ENCODE peak calls at places on chromosome 21, in four cellular contexts. One of them, this sample, is unnamed.

GRCh38 chr21:42515708-42516502 is 2.3 kb downstream of the SLC37A1 start:
- DNase-seq in mucosa of descending colon: no peak
- DNase-seq in T-helper 17 cell: no peak
- DNase-seq in heart left ventricle: no peak
- DNase-seq in this sample: no peak

GRCh38 chr21:20276377-20276776 is 721.8 kb upstream of the NCAM2 start:
- DNase-seq in mucosa of descending colon: no peak
- DNase-seq in T-helper 17 cell: no peak
- DNase-seq in heart left ventricle: no peak
- DNase-seq in this sample: no peak

GRCh38 chr21:38268859-38269566 is 12.2 kb downstream of the KCNJ15 start:
- DNase-seq in mucosa of descending colon: no peak
- DNase-seq in T-helper 17 cell: no peak
- DNase-seq in heart left ventricle: no peak
- DNase-seq in this sample: no peak

GRCh38 chr21:28148400-28149064 is 844.1 kb downstream of the LTN1 start:
- DNase-seq in mucosa of descending colon: no peak
- DNase-seq in T-helper 17 cell: no peak
- DNase-seq in heart left ventricle: peak; percentile 29
- DNase-seq in this sample: no peak

GRCh38 chr21:31190516-31190915 is 152.2 kb upstream of the KRTAP19-8 start:
- DNase-seq in mucosa of descending colon: no peak
- DNase-seq in T-helper 17 cell: no peak
- DNase-seq in heart left ventricle: no peak
- DNase-seq in this sample: no peak

GRCh38 chr21:46227811-46228344 is 696 bp downstream of the LSS start:
- DNase-seq in mucosa of descending colon: no peak
- DNase-seq in T-helper 17 cell: no peak
- DNase-seq in heart left ventricle: no peak
- DNase-seq in this sample: no peak

GRCh38 chr21:15638856-15639549 is 90.8 kb upstream of the USP25 start:
- DNase-seq in mucosa of descending colon: no peak
- DNase-seq in T-helper 17 cell: no peak
- DNase-seq in heart left ventricle: no peak
- DNase-seq in this sample: no peak

GRCh38 chr21:26107439-26107838 is 63.1 kb downstream of the APP start:
- DNase-seq in mucosa of descending colon: no peak
- DNase-seq in T-helper 17 cell: no peak
- DNase-seq in heart left ventricle: no peak
- DNase-seq in this sample: no peak

GRCh38 chr21:38569733-38570132 is 71.5 kb upstream of the ERG start:
- DNase-seq in mucosa of descending colon: no peak
- DNase-seq in T-helper 17 cell: no peak
- DNase-seq in heart left ventricle: no peak
- DNase-seq in this sample: no peak

GRCh38 chr21:31408306-31409088 is 64.4 kb upstream of the TIAM1 start:
- DNase-seq in mucosa of descending colon: no peak
- DNase-seq in T-helper 17 cell: no peak
- DNase-seq in heart left ventricle: no peak
- DNase-seq in this sample: no peak

GRCh38 chr21:15772654-15773053 is 42.9 kb downstream of the USP25 start:
- DNase-seq in mucosa of descending colon: no peak
- DNase-seq in T-helper 17 cell: no peak
- DNase-seq in heart left ventricle: no peak
- DNase-seq in this sample: no peak

GRCh38 chr21:31343680-31344480 is at the start of gene TIAM1:
- DNase-seq in mucosa of descending colon: no peak
- DNase-seq in T-helper 17 cell: no peak
- DNase-seq in heart left ventricle: peak; percentile 75
- DNase-seq in this sample: no peak

GRCh38 chr21:39441502-39442475 is 3.8 kb downstream of the LCA5L start:
- DNase-seq in mucosa of descending colon: no peak
- DNase-seq in T-helper 17 cell: no peak
- DNase-seq in heart left ventricle: no peak
- DNase-seq in this sample: no peak

GRCh38 chr21:20882462-20883415 is 115.5 kb upstream of the NCAM2 start:
- DNase-seq in mucosa of descending colon: no peak
- DNase-seq in T-helper 17 cell: no peak
- DNase-seq in heart left ventricle: no peak
- DNase-seq in this sample: no peak

GRCh38 chr21:44421901-44422840 is 33.1 kb upstream of the LRRC3 start:
- DNase-seq in mucosa of descending colon: peak; percentile 17
- DNase-seq in T-helper 17 cell: peak; percentile 1
- DNase-seq in heart left ventricle: no peak
- DNase-seq in this sample: no peak

GRCh38 chr21:32599146-32599925 is 12.8 kb downstream of the CFAP298 start:
- DNase-seq in mucosa of descending colon: no peak
- DNase-seq in T-helper 17 cell: no peak
- DNase-seq in heart left ventricle: no peak
- DNase-seq in this sample: no peak

GRCh38 chr21:32209580-32209979 is 69.3 kb downstream of the MIS18A start:
- DNase-seq in mucosa of descending colon: no peak
- DNase-seq in T-helper 17 cell: no peak
- DNase-seq in heart left ventricle: no peak
- DNase-seq in this sample: no peak

GRCh38 chr21:43881283-43881682 is 16.3 kb downstream of the AGPAT3 start:
- DNase-seq in mucosa of descending colon: peak; percentile 17
- DNase-seq in T-helper 17 cell: no peak
- DNase-seq in heart left ventricle: no peak
- DNase-seq in this sample: no peak

GRCh38 chr21:44065428-44065827 is 41.8 kb upstream of the PWP2 start:
- DNase-seq in mucosa of descending colon: peak; percentile 70
- DNase-seq in T-helper 17 cell: peak; percentile 70
- DNase-seq in heart left ventricle: no peak
- DNase-seq in this sample: peak; percentile 76

GRCh38 chr21:45855248-45855801 is 126.2 kb upstream of the COL6A1 start:
- DNase-seq in mucosa of descending colon: no peak
- DNase-seq in T-helper 17 cell: no peak
- DNase-seq in heart left ventricle: no peak
- DNase-seq in this sample: no peak

GRCh38 chr21:32329331-32329730 is 30.7 kb downstream of the MRAP start:
- DNase-seq in mucosa of descending colon: no peak
- DNase-seq in T-helper 17 cell: no peak
- DNase-seq in heart left ventricle: no peak
- DNase-seq in this sample: no peak

GRCh38 chr21:27275294-27275927 is 308.5 kb upstream of the ADAMTS5 start:
- DNase-seq in mucosa of descending colon: no peak
- DNase-seq in T-helper 17 cell: no peak
- DNase-seq in heart left ventricle: no peak
- DNase-seq in this sample: no peak

GRCh38 chr21:42524341-42525227 is 10.9 kb downstream of the SLC37A1 start:
- DNase-seq in mucosa of descending colon: peak; percentile 88
- DNase-seq in T-helper 17 cell: no peak
- DNase-seq in heart left ventricle: peak; percentile 87
- DNase-seq in this sample: no peak

GRCh38 chr21:29376556-29376955 is 77.8 kb downstream of the BACH1 start:
- DNase-seq in mucosa of descending colon: no peak
- DNase-seq in T-helper 17 cell: peak; percentile 11
- DNase-seq in heart left ventricle: peak; percentile 49
- DNase-seq in this sample: peak; percentile 23

GRCh38 chr21:33947451-33948095 is 32.0 kb upstream of the ATP5PO start:
- DNase-seq in mucosa of descending colon: peak; percentile 79
- DNase-seq in T-helper 17 cell: peak; percentile 85
- DNase-seq in heart left ventricle: peak; percentile 70
- DNase-seq in this sample: peak; percentile 85

GRCh38 chr21:42381347-42381984 is 14.4 kb downstream of the TMPRSS3 start:
- DNase-seq in mucosa of descending colon: peak; percentile 59
- DNase-seq in T-helper 17 cell: no peak
- DNase-seq in heart left ventricle: no peak
- DNase-seq in this sample: no peak

GRCh38 chr21:42809577-42810440 is 69.5 kb downstream of the WDR4 start:
- DNase-seq in mucosa of descending colon: no peak
- DNase-seq in T-helper 17 cell: no peak
- DNase-seq in heart left ventricle: no peak
- DNase-seq in this sample: no peak

GRCh38 chr21:32143222-32143939 is 135.5 kb downstream of the MIS18A start:
- DNase-seq in mucosa of descending colon: no peak
- DNase-seq in T-helper 17 cell: no peak
- DNase-seq in heart left ventricle: peak; percentile 38
- DNase-seq in this sample: no peak

GRCh38 chr21:41703857-41704501 is 62.9 kb downstream of the RIPK4 start:
- DNase-seq in mucosa of descending colon: peak; percentile 88
- DNase-seq in T-helper 17 cell: no peak
- DNase-seq in heart left ventricle: no peak
- DNase-seq in this sample: no peak